ENCODE peak calls at places on chromosomes 11 and 22, in six cellular contexts. P is left ventricle myocardium inferior, K is osteoblast, E is IMR-90, Q is neuronal stem cell, B is upper lobe of right lung. Y is an unnamed sample. For H3K27me3, the result is how much of the 10 kb centered on the place peaks cover.

GRCh38 chr11:75230621-75231020 is 10.0 kb upstream of the TPBGL start:
- DNase-seq in P (no peak), K (no peak), E (no peak), Q (no peak), B (no peak), Y (no peak)

GRCh38 chr22:41284465-41284864 is 1.5 kb downstream of the RANGAP1 start:
- DNase-seq in P (no peak), K (no peak), E (no peak), Q (no peak), B (no peak), Y (no peak)

GRCh38 chr22:39471421-39472141 is 14.8 kb downstream of the MGAT3 start:
- DNase-seq in P (no peak), K (no peak), E (peak), Q (no peak), B (peak), Y (peak)

GRCh38 chr11:113550179-113550578 is 75.0 kb upstream of the DRD2 start:
- DNase-seq in P (no peak), K (no peak), E (no peak), Q (no peak), B (no peak), Y (no peak)

GRCh38 chr11:26841818-26842457 is 120.1 kb upstream of the SLC5A12 start:
- DNase-seq in P (no peak), K (peak), E (peak), Q (no peak), B (no peak), Y (no peak)

GRCh38 chr11:109914038-109914437 is 179.2 kb upstream of the ZC3H12C start:
- DNase-seq in P (no peak), K (no peak), E (no peak), Q (no peak), B (no peak), Y (no peak)

GRCh38 chr22:49006207-49007012 is 821.3 kb downstream of the BRD1 start:
- DNase-seq in P (no peak), K (no peak), E (no peak), Q (no peak), B (peak), Y (peak)

GRCh38 chr22:29555065-29555644 is 1.6 kb upstream of the THOC5 start:
- DNase-seq in P (no peak), K (peak), E (peak), Q (no peak), B (no peak), Y (no peak)

GRCh38 chr22:47333625-47334024 is 571.2 kb downstream of the TBC1D22A start:
- DNase-seq in P (no peak), K (no peak), E (peak), Q (no peak), B (no peak), Y (no peak)

GRCh38 chr11:86355256-86355655 is 19.4 kb upstream of the CCDC81 start:
- DNase-seq in P (no peak), K (no peak), E (no peak), Q (no peak), B (no peak), Y (no peak)
- H3K4me3 ChIP-seq in P (no peak), K (no peak), E (no peak), Q (no peak), B (no peak), Y (no peak)

DNA sequence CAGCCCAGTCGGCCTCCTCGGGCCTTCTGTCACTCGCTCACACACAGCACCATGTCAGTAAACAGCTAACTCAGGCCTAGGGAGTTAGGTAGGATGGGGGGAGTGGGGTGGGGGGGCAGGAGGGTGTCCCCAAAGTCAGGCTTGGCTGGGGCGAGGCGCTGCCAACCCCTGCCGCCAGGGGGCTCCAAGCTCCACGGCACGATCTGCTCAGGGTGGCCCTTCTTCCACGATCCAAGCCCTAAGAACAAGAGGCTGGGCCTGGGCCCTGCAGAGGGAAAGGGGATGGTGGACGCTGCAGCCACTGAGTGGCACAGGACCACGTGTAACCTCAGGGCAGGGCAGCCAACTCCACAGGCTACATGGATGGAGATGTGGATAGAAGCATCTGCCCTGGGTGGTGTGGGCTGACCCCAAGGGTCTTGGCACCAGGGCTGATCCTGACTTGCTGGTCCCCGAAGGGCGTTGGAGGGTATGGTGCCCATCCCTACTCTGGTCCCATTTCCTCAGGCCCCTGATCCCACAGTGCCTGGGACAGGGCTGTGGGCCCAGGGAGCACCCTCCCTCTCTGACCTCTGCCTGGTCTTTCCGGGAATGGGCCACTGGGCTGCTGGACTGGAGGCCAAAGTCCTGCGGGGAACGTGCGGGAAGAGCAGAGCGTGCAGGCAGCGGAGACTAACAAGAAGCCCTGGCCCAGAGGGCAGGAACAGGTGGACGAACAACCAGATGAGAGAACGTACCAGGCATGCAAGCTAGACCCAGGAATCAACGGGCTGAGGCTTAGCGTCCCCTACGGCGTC is 29.1 kb upstream of the TXNRD2 start:
- DNase-seq in P (peak), K (peak), E (peak), Q (peak), B (peak), Y (peak)
- H3K27me3 ChIP-seq in P (under half), K (under half), E (under half), Q (under half), B (under half), Y (under half)

GRCh38 chr11:70272009-70272408 is 1.5 kb downstream of the PPFIA1 start:
- DNase-seq in P (no peak), K (no peak), E (no peak), Q (no peak), B (no peak), Y (no peak)
- H3K4me3 ChIP-seq in P (peak), K (peak), E (no peak), Q (peak), B (peak), Y (no peak)

GRCh38 chr11:102345923-102346322 is 1.1 kb upstream of the BIRC2 start:
- DNase-seq in P (no peak), K (no peak), E (peak), Q (peak), B (no peak), Y (no peak)

GRCh38 chr11:102346456-102346747 is 612 bp upstream of the BIRC2 start:
- DNase-seq in P (no peak), K (no peak), E (peak), Q (no peak), B (no peak), Y (no peak)

GRCh38 chr11:102343789-102344188 is 3.2 kb upstream of the BIRC2 start:
- DNase-seq in P (no peak), K (no peak), E (peak), Q (no peak), B (no peak), Y (no peak)

GRCh38 chr11:102347526-102348331 is 715 bp downstream of the BIRC2 start:
- DNase-seq in P (no peak), K (no peak), E (peak), Q (peak), B (no peak), Y (no peak)

GRCh38 chr11:102346748-102347525 is at the start of gene BIRC2:
- DNase-seq in P (peak), K (peak), E (peak), Q (peak), B (peak), Y (peak)
- H3K27me3 ChIP-seq in P (under half), K (under half), E (under half), Q (under half), B (under half), Y (under half)

DNA sequence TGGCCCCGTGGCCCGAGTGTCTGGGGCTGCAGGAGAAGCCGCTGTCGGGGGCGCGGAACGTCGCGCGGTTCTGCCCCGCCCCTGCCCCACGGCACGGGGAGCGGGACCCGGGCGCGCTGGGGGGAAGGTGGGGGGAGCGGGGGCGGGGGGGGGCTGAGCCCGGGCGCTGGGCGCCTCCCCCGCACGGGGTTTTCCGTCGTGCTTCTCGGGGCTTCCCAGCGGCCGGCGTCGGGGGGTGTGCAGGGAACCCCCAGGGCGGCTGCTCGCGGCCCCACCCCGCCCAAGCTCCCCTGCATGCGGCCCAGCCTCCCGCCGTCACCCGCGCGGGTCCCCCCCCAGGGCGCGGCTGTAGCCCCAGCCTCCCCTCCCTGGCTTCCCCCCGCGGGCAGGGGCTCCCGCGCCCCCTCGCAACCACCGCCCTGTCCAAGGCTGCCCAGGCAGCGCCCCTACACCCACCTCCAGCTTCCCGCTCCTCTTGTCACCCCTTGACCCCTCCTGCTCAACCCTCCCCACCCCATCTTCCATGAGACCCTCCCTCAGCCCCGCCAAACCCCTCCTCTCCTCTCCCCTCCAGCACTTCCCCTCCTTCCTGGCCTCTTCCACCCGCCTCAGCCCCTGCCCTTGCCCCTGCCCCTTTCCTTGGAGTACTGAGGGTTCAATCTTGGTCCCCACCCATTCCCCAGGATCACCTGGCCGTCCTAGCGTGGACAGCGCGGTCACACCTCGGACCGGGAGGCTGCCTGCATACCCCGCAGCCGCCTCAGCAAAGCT is 1.7 kb downstream of the IL17REL start:
- DNase-seq in P (no peak), K (peak), E (no peak), Q (no peak), B (peak), Y (no peak)
- H3K4me3 ChIP-seq in P (no peak), K (no peak), E (no peak), Q (no peak), B (no peak), Y (no peak)

DNA sequence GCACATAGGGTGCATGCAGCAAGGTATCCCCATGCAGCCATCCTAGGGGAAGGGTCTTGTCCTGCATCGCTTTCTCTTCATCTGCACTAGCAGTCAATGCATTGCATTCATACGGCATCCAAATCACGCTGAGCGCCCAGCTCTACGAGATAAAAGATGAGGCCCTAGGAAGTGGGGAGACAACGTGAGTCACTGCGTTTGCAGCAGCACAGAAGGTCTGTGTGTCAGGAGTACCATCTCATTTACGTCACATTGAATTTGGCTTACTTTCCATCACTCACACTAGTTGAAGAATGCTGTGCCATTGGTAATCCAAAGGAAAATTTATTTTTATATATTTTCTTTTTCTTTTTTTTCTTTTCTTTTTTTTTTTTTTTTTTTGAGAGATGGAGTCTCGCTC is 2.5 kb upstream of the ST14 start:
- DNase-seq in P (no peak), K (no peak), E (no peak), Q (no peak), B (no peak), Y (no peak)
- H3K27me3 ChIP-seq in P (under half), K (under half), E (under half), Q (under half), B (under half), Y (under half)

GRCh38 chr11:61756147-61756451 is 3.7 kb downstream of the MYRF start:
- DNase-seq in P (no peak), K (no peak), E (no peak), Q (no peak), B (no peak), Y (no peak)
- H3K4me3 ChIP-seq in P (no peak), K (no peak), E (no peak), Q (no peak), B (no peak), Y (no peak)

DNA sequence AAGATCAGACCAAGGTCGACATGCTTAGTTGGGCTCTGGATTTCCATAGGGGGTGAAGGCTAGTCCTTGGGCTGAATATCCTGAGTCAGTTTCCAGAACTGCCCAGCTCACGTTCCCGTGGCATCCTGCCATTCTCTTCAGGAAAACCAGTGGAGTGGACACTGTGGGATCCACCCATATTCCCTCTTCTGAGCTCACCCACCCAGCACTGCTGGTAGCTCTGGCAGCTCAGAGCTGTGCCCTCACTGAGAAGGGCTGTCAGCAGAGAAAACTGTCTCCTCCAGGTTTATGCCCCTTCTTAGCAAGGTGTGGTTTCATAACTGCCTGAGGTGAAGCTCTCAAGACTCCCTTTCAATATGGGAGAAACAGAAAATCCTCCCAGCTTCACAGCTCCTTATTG is 111.7 kb downstream of the GGTLC2 start:
- DNase-seq in P (no peak), K (no peak), E (no peak), Q (no peak), B (no peak), Y (no peak)
- H3K27me3 ChIP-seq in P (half or more), K (under half), E (under half), Q (under half), B (under half), Y (under half)

GRCh38 chr11:46281374-46281831 is 3.9 kb downstream of the CREB3L1 start:
- DNase-seq in P (no peak), K (peak), E (peak), Q (no peak), B (no peak), Y (no peak)
- H3K4me3 ChIP-seq in P (peak), K (peak), E (peak), Q (no peak), B (no peak), Y (peak)

GRCh38 chr11:64038500-64038899 is 2.8 kb downstream of the FLRT1 start:
- DNase-seq in P (no peak), K (no peak), E (no peak), Q (no peak), B (no peak), Y (no peak)
- H3K27me3 ChIP-seq in P (under half), K (under half), E (under half), Q (under half), B (under half), Y (under half)